ENCODE peak calls at places on chromosome 4, in eight cellular contexts. N is GM20000; K is kidney tubule cell; U is fibroblast of mammary gland; E is activated CD4-positive, alpha-beta T cell treated with anti-CD3 and anti-CD28 coated beads, Interleukin-2, amount 50 U/mL, for 1 hour; W is CD14-positive monocyte; T is M059J; J is iris pigment epithelial cell. Y is an unnamed sample.

GRCh38 chr4:172650758-172651495 is 517.7 kb upstream of the GALNT7 start:
- DNase-seq in W (no peak), U (no peak), N (no peak), K (no peak), J (peak; percentile 1), E (no peak), T (no peak), Y (no peak)

GRCh38 chr4:79661196-79661595 is 253.2 kb upstream of the GK2 start:
- DNase-seq in E (no peak), J (no peak), N (no peak), W (no peak), T (no peak), K (peak; percentile 81), U (peak; percentile 24), Y (no peak)

GRCh38 chr4:123806057-123806456 is 409.5 kb downstream of the SPRY1 start:
- DNase-seq in K (no peak), W (no peak), T (no peak), E (no peak), J (no peak), U (no peak), N (no peak), Y (no peak)

GRCh38 chr4:184444953-184445309 is 29.4 kb downstream of the IRF2 start:
- DNase-seq in N (peak; percentile 74), K (no peak), E (peak; percentile 7), J (no peak), W (peak; percentile 74), T (no peak), U (no peak), Y (no peak)

GRCh38 chr4:187685247-187685646 is 310.3 kb upstream of the ZFP42 start:
- DNase-seq in N (no peak), W (no peak), T (peak; percentile 50), U (peak; percentile 1), E (no peak), K (no peak), J (peak; percentile 29), Y (no peak)

GRCh38 chr4:24970635-24971034 is 57.8 kb upstream of the CCDC149 start:
- DNase-seq in N (no peak), J (no peak), T (no peak), K (no peak), W (no peak), E (no peak), U (no peak), Y (no peak)

GRCh38 chr4:175308236-175308635 is 390.1 kb downstream of the ADAM29 start:
- DNase-seq in J (peak; percentile 68), N (no peak), W (no peak), T (peak; percentile 38), K (peak; percentile 88), E (no peak), U (peak; percentile 51), Y (no peak)

GRCh38 chr4:71732706-71733105 is 51.2 kb downstream of the GC start:
- DNase-seq in J (peak; percentile 52), N (peak; percentile 11), T (peak; percentile 31), K (peak; percentile 59), E (no peak), W (no peak), U (peak; percentile 35), Y (no peak)

GRCh38 chr4:3679071-3679825 is 86.9 kb upstream of the ADRA2C start:
- DNase-seq in E (no peak), J (no peak), N (no peak), W (peak; percentile 27), K (no peak), T (no peak), U (no peak), Y (no peak)

GRCh38 chr4:159735281-159736207 is 632.7 kb downstream of the RAPGEF2 start:
- DNase-seq in K (no peak), U (no peak), E (no peak), J (no peak), N (no peak), W (no peak), T (no peak), Y (no peak)

GRCh38 chr4:73589887-73590801 is 30.1 kb downstream of the RASSF6 start:
- DNase-seq in W (no peak), J (no peak), E (no peak), T (peak; percentile 15), N (peak; percentile 40), U (no peak), K (no peak), Y (no peak)

GRCh38 chr4:10093801-10094552 is 22.6 kb downstream of the WDR1 start:
- DNase-seq in N (no peak), W (no peak), J (peak; percentile 96), K (peak; percentile 25), U (peak; percentile 18), T (no peak), E (peak; percentile 33), Y (no peak)

GRCh38 chr4:99856166-99856565 is 38.1 kb downstream of the LAMTOR3 start:
- DNase-seq in U (peak; percentile 71), J (peak; percentile 82), N (no peak), K (peak; percentile 63), W (peak; percentile 64), E (no peak), T (peak; percentile 57), Y (no peak)

GRCh38 chr4:61223385-61223784 is 23.3 kb downstream of the ADGRL3 start:
- DNase-seq in U (no peak), T (no peak), J (no peak), K (no peak), N (no peak), W (no peak), E (no peak), Y (no peak)

GRCh38 chr4:23333946-23334878 is 555.6 kb downstream of the PPARGC1A start:
- DNase-seq in W (peak; percentile 62), J (peak; percentile 61), N (peak; percentile 31), T (peak; percentile 97), U (peak; percentile 84), E (peak; percentile 2), K (peak; percentile 93), Y (no peak)

GRCh38 chr4:3217771-3218170 is 31.2 kb upstream of the MSANTD1 start:
- DNase-seq in E (no peak), T (no peak), J (no peak), U (no peak), W (no peak), N (no peak), K (no peak), Y (no peak)

GRCh38 chr4:152102184-152103000 is 341.6 kb upstream of the GATB start:
- DNase-seq in J (peak; percentile 42), T (peak; percentile 31), U (peak; percentile 47), W (no peak), K (peak; percentile 76), E (no peak), N (no peak), Y (no peak)

GRCh38 chr4:87042986-87043820 is 108.4 kb downstream of the AFF1 start:
- DNase-seq in E (no peak), N (no peak), U (no peak), K (peak; percentile 60), W (no peak), T (no peak), J (no peak), Y (no peak)

GRCh38 chr4:40445671-40446070 is 110.5 kb downstream of the CHRNA9 start:
- DNase-seq in W (no peak), U (no peak), N (no peak), J (no peak), T (no peak), K (no peak), E (no peak), Y (no peak)

GRCh38 chr4:25172964-25173917 is 13.0 kb upstream of the SEPSECS start:
- DNase-seq in W (peak; percentile 74), T (peak; percentile 98), E (no peak), U (peak; percentile 100), J (peak; percentile 99), N (peak; percentile 7), K (peak; percentile 98), Y (no peak)

GRCh38 chr4:3444351-3445110 is 2.8 kb downstream of the HGFAC start:
- DNase-seq in T (no peak), N (no peak), W (no peak), U (no peak), K (no peak), E (no peak), J (no peak), Y (no peak)

GRCh38 chr4:55372259-55372658 is 23.5 kb upstream of the TMEM165 start:
- DNase-seq in N (no peak), K (no peak), T (no peak), J (peak; percentile 49), W (no peak), E (no peak), U (peak; percentile 88), Y (no peak)

GRCh38 chr4:185513489-185514181 is 21.7 kb downstream of the PDLIM3 start:
- DNase-seq in K (no peak), W (no peak), T (peak; percentile 7), U (peak; percentile 46), N (no peak), E (no peak), J (peak; percentile 97), Y (no peak)

GRCh38 chr4:3246458-3247398 is 2.2 kb upstream of the MSANTD1 start:
- DNase-seq in W (no peak), T (no peak), U (no peak), E (no peak), N (no peak), K (no peak), J (no peak), Y (no peak)

GRCh38 chr4:52883183-52883621 is 21.1 kb downstream of the RASL11B start:
- DNase-seq in E (no peak), T (no peak), K (peak; percentile 60), U (no peak), J (peak; percentile 11), W (no peak), N (no peak), Y (no peak)